ENCODE peak calls at places on chromosomes 16 and 17, in eight cellular contexts. One of them, this sample, is unnamed. For H3K36me3, the result is how much of the 10 kb centered on the place peaks cover.

GRCh38 chr16:59042296-59042695 is 308.2 kb upstream of the GOT2 start:
- DNase-seq in heart left ventricle: no peak
- DNase-seq in breast epithelium: no peak
- DNase-seq in pancreas: no peak
- DNase-seq in thyroid gland: no peak
- DNase-seq in ascending aorta: no peak
- DNase-seq in right atrium auricular region: no peak
- DNase-seq in HCT116: no peak
- DNase-seq in this sample: no peak

GRCh38 chr17:45013021-45013997 is 38.1 kb downstream of the DCAKD start:
- DNase-seq in breast epithelium: no peak
- DNase-seq in right atrium auricular region: peak
- DNase-seq in HCT116: no peak
- DNase-seq in ascending aorta: no peak
- DNase-seq in pancreas: no peak
- DNase-seq in thyroid gland: no peak
- DNase-seq in heart left ventricle: no peak
- DNase-seq in this sample: no peak

GRCh38 chr17:2734939-2735338 is 14.5 kb downstream of the CCDC92B start:
- DNase-seq in thyroid gland: no peak
- DNase-seq in pancreas: no peak
- DNase-seq in heart left ventricle: no peak
- DNase-seq in ascending aorta: no peak
- DNase-seq in breast epithelium: no peak
- DNase-seq in HCT116: no peak
- DNase-seq in right atrium auricular region: no peak
- DNase-seq in this sample: no peak

GRCh38 chr17:54919456-54919855 is 18.8 kb downstream of the TOM1L1 start:
- DNase-seq in heart left ventricle: no peak
- DNase-seq in HCT116: no peak
- DNase-seq in breast epithelium: no peak
- DNase-seq in ascending aorta: no peak
- DNase-seq in thyroid gland: no peak
- DNase-seq in pancreas: no peak
- DNase-seq in right atrium auricular region: no peak
- DNase-seq in this sample: no peak

GRCh38 chr16:87728026-87728425 is 37.8 kb downstream of the KLHDC4 start:
- DNase-seq in HCT116: no peak
- DNase-seq in heart left ventricle: no peak
- DNase-seq in thyroid gland: no peak
- DNase-seq in breast epithelium: no peak
- DNase-seq in ascending aorta: no peak
- DNase-seq in pancreas: no peak
- DNase-seq in right atrium auricular region: no peak
- DNase-seq in this sample: no peak

GRCh38 chr16:57632568-57632967 is 4.1 kb downstream of the ADGRG1 start:
- DNase-seq in heart left ventricle: no peak
- DNase-seq in thyroid gland: no peak
- DNase-seq in HCT116: no peak
- DNase-seq in right atrium auricular region: no peak
- DNase-seq in ascending aorta: no peak
- DNase-seq in pancreas: no peak
- DNase-seq in breast epithelium: no peak
- DNase-seq in this sample: no peak

GRCh38 chr16:1917056-1917664 is 1.1 kb downstream of the HS3ST6 start:
- DNase-seq in right atrium auricular region: no peak
- DNase-seq in heart left ventricle: no peak
- DNase-seq in HCT116: no peak
- DNase-seq in ascending aorta: no peak
- DNase-seq in thyroid gland: peak
- DNase-seq in pancreas: no peak
- DNase-seq in breast epithelium: no peak
- DNase-seq in this sample: no peak

GRCh38 chr16:48153689-48154265 is 2.0 kb downstream of the ABCC12 start:
- DNase-seq in breast epithelium: no peak
- DNase-seq in ascending aorta: no peak
- DNase-seq in pancreas: no peak
- DNase-seq in right atrium auricular region: no peak
- DNase-seq in HCT116: no peak
- DNase-seq in heart left ventricle: no peak
- DNase-seq in thyroid gland: no peak
- DNase-seq in this sample: no peak

GRCh38 chr17:82246365-82247174 is 17.7 kb downstream of the SLC16A3 start:
- DNase-seq in pancreas: no peak
- DNase-seq in ascending aorta: no peak
- DNase-seq in right atrium auricular region: no peak
- DNase-seq in HCT116: no peak
- DNase-seq in heart left ventricle: peak
- DNase-seq in breast epithelium: peak
- DNase-seq in thyroid gland: peak
- DNase-seq in this sample: no peak

GRCh38 chr16:28867241-28867640 is 3.6 kb downstream of the SH2B1 start:
- DNase-seq in breast epithelium: no peak
- DNase-seq in pancreas: no peak
- DNase-seq in ascending aorta: no peak
- DNase-seq in HCT116: no peak
- DNase-seq in thyroid gland: no peak
- DNase-seq in heart left ventricle: no peak
- DNase-seq in right atrium auricular region: no peak
- DNase-seq in this sample: no peak

GRCh38 chr17:64783556-64784352 is 121.6 kb upstream of the SMURF2 start:
- DNase-seq in ascending aorta: peak
- DNase-seq in thyroid gland: no peak
- DNase-seq in heart left ventricle: no peak
- DNase-seq in breast epithelium: no peak
- DNase-seq in right atrium auricular region: no peak
- DNase-seq in pancreas: no peak
- DNase-seq in HCT116: no peak
- DNase-seq in this sample: no peak

GRCh38 chr17:76732734-76733617 is 4.2 kb downstream of the SRSF2 start:
- DNase-seq in right atrium auricular region: no peak
- DNase-seq in ascending aorta: no peak
- DNase-seq in breast epithelium: no peak
- DNase-seq in pancreas: no peak
- DNase-seq in thyroid gland: no peak
- DNase-seq in HCT116: no peak
- DNase-seq in heart left ventricle: no peak
- DNase-seq in this sample: no peak

GRCh38 chr17:53490447-53490968 is 332.2 kb upstream of the KIF2B start:
- DNase-seq in right atrium auricular region: no peak
- DNase-seq in ascending aorta: no peak
- DNase-seq in pancreas: no peak
- DNase-seq in HCT116: no peak
- DNase-seq in heart left ventricle: no peak
- DNase-seq in thyroid gland: no peak
- DNase-seq in breast epithelium: no peak
- DNase-seq in this sample: no peak

GRCh38 chr16:3173892-3174617 is 13.9 kb upstream of the OR1F1 start:
- DNase-seq in ascending aorta: no peak
- DNase-seq in pancreas: no peak
- DNase-seq in right atrium auricular region: no peak
- DNase-seq in HCT116: no peak
- DNase-seq in heart left ventricle: no peak
- DNase-seq in breast epithelium: no peak
- DNase-seq in thyroid gland: no peak
- DNase-seq in this sample: no peak

DNA sequence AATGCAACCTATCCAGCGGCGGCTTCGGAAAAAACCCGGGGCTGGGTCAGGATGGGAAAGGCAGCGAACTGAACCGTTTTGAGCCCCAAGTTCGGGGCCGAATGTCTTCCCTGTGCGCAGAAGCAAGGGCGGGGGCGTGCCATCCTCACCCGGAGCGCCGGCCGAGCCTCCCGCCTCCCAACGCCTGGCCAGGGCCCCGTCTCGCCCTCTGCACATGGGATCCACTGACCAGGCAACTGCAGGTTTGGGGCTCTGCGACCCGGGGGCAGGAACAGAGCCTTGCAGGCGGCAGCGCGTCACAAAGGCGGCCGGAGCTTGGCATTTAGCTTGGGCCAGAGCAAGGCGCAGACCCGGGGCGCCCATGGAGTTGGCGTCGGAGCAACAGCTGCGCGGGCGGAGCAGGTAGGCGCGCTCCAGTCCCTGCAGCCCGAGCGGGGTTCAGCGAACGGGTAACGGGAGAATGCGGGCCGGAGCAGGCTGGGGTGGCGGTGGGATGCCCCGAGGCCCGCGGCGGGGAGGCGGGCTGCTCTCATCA is at the start of gene FBXO39:
- DNase-seq in breast epithelium: no peak
- DNase-seq in pancreas: no peak
- DNase-seq in right atrium auricular region: no peak
- DNase-seq in ascending aorta: no peak
- DNase-seq in thyroid gland: no peak
- DNase-seq in heart left ventricle: no peak
- DNase-seq in HCT116: no peak
- DNase-seq in this sample: no peak
- H3K4me3 ChIP-seq in breast epithelium: peak
- H3K4me3 ChIP-seq in pancreas: no peak
- H3K4me3 ChIP-seq in right atrium auricular region: no peak
- H3K4me3 ChIP-seq in ascending aorta: no peak
- H3K4me3 ChIP-seq in thyroid gland: no peak
- H3K4me3 ChIP-seq in heart left ventricle: no peak
- H3K4me3 ChIP-seq in HCT116: no peak
- H3K4me3 ChIP-seq in this sample: peak

GRCh38 chr16:88991813-88992350 is 14.9 kb upstream of the CBFA2T3 start:
- DNase-seq in heart left ventricle: no peak
- DNase-seq in breast epithelium: no peak
- DNase-seq in pancreas: no peak
- DNase-seq in ascending aorta: no peak
- DNase-seq in right atrium auricular region: no peak
- DNase-seq in HCT116: no peak
- DNase-seq in thyroid gland: no peak
- DNase-seq in this sample: no peak
- H3K36me3 ChIP-seq in heart left ventricle: under half
- H3K36me3 ChIP-seq in breast epithelium: under half
- H3K36me3 ChIP-seq in pancreas: under half
- H3K36me3 ChIP-seq in ascending aorta: under half
- H3K36me3 ChIP-seq in right atrium auricular region: under half
- H3K36me3 ChIP-seq in HCT116: under half
- H3K36me3 ChIP-seq in thyroid gland: under half
- H3K36me3 ChIP-seq in this sample: under half

GRCh38 chr16:53081032-53081424 is 26.2 kb downstream of the CHD9 start:
- DNase-seq in ascending aorta: no peak
- DNase-seq in breast epithelium: no peak
- DNase-seq in pancreas: no peak
- DNase-seq in right atrium auricular region: no peak
- DNase-seq in HCT116: no peak
- DNase-seq in thyroid gland: no peak
- DNase-seq in heart left ventricle: no peak
- DNase-seq in this sample: no peak
- H3K4me3 ChIP-seq in ascending aorta: no peak
- H3K4me3 ChIP-seq in breast epithelium: no peak
- H3K4me3 ChIP-seq in pancreas: no peak
- H3K4me3 ChIP-seq in right atrium auricular region: no peak
- H3K4me3 ChIP-seq in HCT116: no peak
- H3K4me3 ChIP-seq in thyroid gland: no peak
- H3K4me3 ChIP-seq in heart left ventricle: no peak
- H3K4me3 ChIP-seq in this sample: no peak

DNA sequence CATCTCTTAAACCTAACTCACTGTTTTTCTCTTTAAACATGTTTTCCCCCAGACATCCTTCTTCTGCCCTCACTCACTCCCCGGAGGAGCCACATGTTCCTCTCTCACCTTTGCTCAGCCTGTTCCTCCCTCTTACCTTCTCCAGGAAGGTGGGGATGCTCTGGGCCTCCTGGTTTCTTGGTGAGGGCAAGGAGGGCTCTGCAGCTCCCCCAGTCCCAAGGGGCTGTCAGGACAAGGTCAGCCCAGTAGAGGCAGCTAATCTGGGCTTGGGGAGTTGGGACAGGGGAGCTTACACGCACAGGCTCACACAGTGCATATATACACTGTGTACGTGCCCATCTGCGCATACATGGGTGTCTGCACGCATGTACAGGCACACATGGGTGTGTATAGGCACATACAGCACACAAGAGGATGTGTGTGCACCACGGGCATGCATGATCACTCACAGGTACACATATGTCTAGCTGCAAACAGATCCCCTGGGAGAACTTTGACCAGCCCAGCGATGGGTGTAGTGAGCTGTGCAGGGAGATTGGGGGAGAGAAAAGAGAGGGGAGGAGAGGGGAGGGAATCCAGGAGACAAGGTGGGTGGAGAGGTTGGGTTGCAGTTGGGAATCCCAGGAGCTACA is 28.6 kb upstream of the SPNS3 start:
- DNase-seq in ascending aorta: no peak
- DNase-seq in pancreas: no peak
- DNase-seq in right atrium auricular region: no peak
- DNase-seq in heart left ventricle: no peak
- DNase-seq in HCT116: no peak
- DNase-seq in thyroid gland: no peak
- DNase-seq in breast epithelium: no peak
- DNase-seq in this sample: no peak
- H3K36me3 ChIP-seq in ascending aorta: under half
- H3K36me3 ChIP-seq in pancreas: under half
- H3K36me3 ChIP-seq in right atrium auricular region: under half
- H3K36me3 ChIP-seq in heart left ventricle: under half
- H3K36me3 ChIP-seq in HCT116: under half
- H3K36me3 ChIP-seq in thyroid gland: under half
- H3K36me3 ChIP-seq in breast epithelium: under half
- H3K36me3 ChIP-seq in this sample: under half

GRCh38 chr17:78182504-78182903 is 4.3 kb downstream of the TK1 start:
- DNase-seq in breast epithelium: no peak
- DNase-seq in HCT116: no peak
- DNase-seq in heart left ventricle: no peak
- DNase-seq in ascending aorta: no peak
- DNase-seq in pancreas: peak
- DNase-seq in right atrium auricular region: no peak
- DNase-seq in thyroid gland: no peak
- DNase-seq in this sample: no peak

GRCh38 chr17:78184868-78185267 is 2.0 kb downstream of the TK1 start:
- DNase-seq in HCT116: no peak
- DNase-seq in thyroid gland: peak
- DNase-seq in pancreas: no peak
- DNase-seq in right atrium auricular region: no peak
- DNase-seq in ascending aorta: no peak
- DNase-seq in heart left ventricle: no peak
- DNase-seq in breast epithelium: no peak
- DNase-seq in this sample: no peak

GRCh38 chr17:78184311-78184710 is 2.5 kb downstream of the TK1 start:
- DNase-seq in thyroid gland: peak
- DNase-seq in right atrium auricular region: no peak
- DNase-seq in HCT116: no peak
- DNase-seq in breast epithelium: peak
- DNase-seq in pancreas: peak
- DNase-seq in ascending aorta: no peak
- DNase-seq in heart left ventricle: no peak
- DNase-seq in this sample: no peak

GRCh38 chr17:78186689-78187595 is at the start of the genes AFMID and TK1:
- DNase-seq in thyroid gland: peak
- DNase-seq in breast epithelium: peak
- DNase-seq in right atrium auricular region: peak
- DNase-seq in heart left ventricle: peak
- DNase-seq in ascending aorta: peak
- DNase-seq in HCT116: peak
- DNase-seq in pancreas: peak
- DNase-seq in this sample: peak

GRCh38 chr17:78185981-78186688 is 717 bp downstream of the TK1 start:
- DNase-seq in HCT116: no peak
- DNase-seq in thyroid gland: peak
- DNase-seq in pancreas: no peak
- DNase-seq in ascending aorta: no peak
- DNase-seq in heart left ventricle: peak
- DNase-seq in breast epithelium: no peak
- DNase-seq in right atrium auricular region: no peak
- DNase-seq in this sample: no peak
- H3K4me3 ChIP-seq in HCT116: peak
- H3K4me3 ChIP-seq in thyroid gland: no peak
- H3K4me3 ChIP-seq in pancreas: no peak
- H3K4me3 ChIP-seq in ascending aorta: peak
- H3K4me3 ChIP-seq in heart left ventricle: peak
- H3K4me3 ChIP-seq in breast epithelium: peak
- H3K4me3 ChIP-seq in right atrium auricular region: peak
- H3K4me3 ChIP-seq in this sample: peak

GRCh38 chr17:59950049-59950448 is 14.5 kb downstream of the RNFT1 start:
- DNase-seq in thyroid gland: no peak
- DNase-seq in ascending aorta: no peak
- DNase-seq in breast epithelium: no peak
- DNase-seq in HCT116: no peak
- DNase-seq in heart left ventricle: no peak
- DNase-seq in pancreas: no peak
- DNase-seq in right atrium auricular region: no peak
- DNase-seq in this sample: no peak
- H3K36me3 ChIP-seq in thyroid gland: under half
- H3K36me3 ChIP-seq in ascending aorta: under half
- H3K36me3 ChIP-seq in breast epithelium: under half
- H3K36me3 ChIP-seq in HCT116: under half
- H3K36me3 ChIP-seq in heart left ventricle: half or more
- H3K36me3 ChIP-seq in pancreas: under half
- H3K36me3 ChIP-seq in right atrium auricular region: under half
- H3K36me3 ChIP-seq in this sample: under half